ENCODE peak calls at places on chromosome 19, in four cellular contexts. E is EL, T is mucosa of gallbladder, C is anterior cingulate cortex. V is an unnamed sample.

GRCh38 chr19:30341646-30342201 is 30.5 kb upstream of the ZNF536 start:
- DNase-seq in E (no peak), C (no peak), T (no peak), V (no peak)

GRCh38 chr19:16379521-16380313 is 55.1 kb downstream of the KLF2 start:
- DNase-seq in T (no peak), C (no peak), E (no peak), V (no peak)

GRCh38 chr19:38542040-38542439 is 75.7 kb downstream of the MAP4K1 start:
- DNase-seq in T (no peak), E (no peak), C (no peak), V (no peak)

GRCh38 chr19:4622695-4623421 is 16.5 kb upstream of the TNFAIP8L1 start:
- DNase-seq in C (peak), T (no peak), E (no peak), V (no peak)

GRCh38 chr19:49455729-49456128 is 2.7 kb downstream of the ALDH16A1 start:
- DNase-seq in E (no peak), T (no peak), C (no peak), V (no peak)

GRCh38 chr19:28475525-28475924 is 737.4 kb downstream of the UQCRFS1 start:
- DNase-seq in E (no peak), C (no peak), T (no peak), V (no peak)

GRCh38 chr19:6103217-6103644 is 7.1 kb downstream of the RFX2 start:
- DNase-seq in C (no peak), T (peak), E (peak), V (no peak)

GRCh38 chr19:17079710-17080440 is 4.3 kb downstream of the MYO9B start:
- DNase-seq in C (peak), E (peak), T (peak), V (peak)